ENCODE peak calls at places on chromosome 4, in ten cellular contexts. One of them, this sample, is unnamed.

GRCh38 chr4:43846111-43846587 is 602.5 kb downstream of the KCTD8 start:
- DNase-seq in colonic mucosa: no peak
- DNase-seq in tibial artery: no peak
- DNase-seq in cardiac fibroblast: no peak
- DNase-seq in fibroblast of pulmonary artery: no peak
- DNase-seq in ovary: no peak
- DNase-seq in foreskin fibroblast: no peak
- DNase-seq in A673: no peak
- DNase-seq in nephron progenitor cell: no peak
- DNase-seq in fibroblast of mammary gland: no peak
- DNase-seq in this sample: no peak

GRCh38 chr4:43163101-43163792 is 270.7 kb downstream of the GRXCR1 start:
- DNase-seq in ovary: no peak
- DNase-seq in fibroblast of pulmonary artery: no peak
- DNase-seq in foreskin fibroblast: no peak
- DNase-seq in colonic mucosa: no peak
- DNase-seq in A673: no peak
- DNase-seq in nephron progenitor cell: no peak
- DNase-seq in tibial artery: no peak
- DNase-seq in cardiac fibroblast: no peak
- DNase-seq in fibroblast of mammary gland: no peak
- DNase-seq in this sample: no peak

GRCh38 chr4:32858971-32859370 is 2138.8 kb downstream of the PCDH7 start:
- DNase-seq in fibroblast of mammary gland: peak; percentile 94
- DNase-seq in nephron progenitor cell: no peak
- DNase-seq in cardiac fibroblast: peak; percentile 49
- DNase-seq in fibroblast of pulmonary artery: peak; percentile 67
- DNase-seq in A673: peak; percentile 7
- DNase-seq in colonic mucosa: no peak
- DNase-seq in ovary: no peak
- DNase-seq in tibial artery: no peak
- DNase-seq in foreskin fibroblast: peak; percentile 72
- DNase-seq in this sample: peak; percentile 96

GRCh38 chr4:75848891-75849290 is 53.4 kb downstream of the PPEF2 start:
- DNase-seq in cardiac fibroblast: peak; percentile 70
- DNase-seq in colonic mucosa: no peak
- DNase-seq in ovary: no peak
- DNase-seq in tibial artery: no peak
- DNase-seq in nephron progenitor cell: no peak
- DNase-seq in foreskin fibroblast: no peak
- DNase-seq in fibroblast of mammary gland: peak; percentile 69
- DNase-seq in fibroblast of pulmonary artery: peak; percentile 38
- DNase-seq in A673: no peak
- DNase-seq in this sample: no peak

GRCh38 chr4:4461850-4462249 is 74.9 kb downstream of the NSG1 start:
- DNase-seq in nephron progenitor cell: no peak
- DNase-seq in ovary: no peak
- DNase-seq in cardiac fibroblast: no peak
- DNase-seq in foreskin fibroblast: no peak
- DNase-seq in colonic mucosa: no peak
- DNase-seq in fibroblast of mammary gland: no peak
- DNase-seq in fibroblast of pulmonary artery: no peak
- DNase-seq in A673: no peak
- DNase-seq in tibial artery: no peak
- DNase-seq in this sample: no peak

GRCh38 chr4:85512446-85513205 is 37.7 kb downstream of the ARHGAP24 start:
- DNase-seq in cardiac fibroblast: no peak
- DNase-seq in fibroblast of pulmonary artery: no peak
- DNase-seq in tibial artery: no peak
- DNase-seq in fibroblast of mammary gland: peak; percentile 43
- DNase-seq in A673: no peak
- DNase-seq in nephron progenitor cell: no peak
- DNase-seq in foreskin fibroblast: no peak
- DNase-seq in ovary: no peak
- DNase-seq in colonic mucosa: no peak
- DNase-seq in this sample: no peak

GRCh38 chr4:83114576-83114975 is at the start of gene PLAC8:
- DNase-seq in fibroblast of mammary gland: no peak
- DNase-seq in ovary: no peak
- DNase-seq in foreskin fibroblast: no peak
- DNase-seq in tibial artery: no peak
- DNase-seq in A673: no peak
- DNase-seq in fibroblast of pulmonary artery: no peak
- DNase-seq in cardiac fibroblast: no peak
- DNase-seq in nephron progenitor cell: no peak
- DNase-seq in colonic mucosa: peak; percentile 77
- DNase-seq in this sample: peak; percentile 82

GRCh38 chr4:95889662-95890061 is 49.8 kb downstream of the PDHA2 start:
- DNase-seq in ovary: no peak
- DNase-seq in fibroblast of pulmonary artery: peak; percentile 50
- DNase-seq in cardiac fibroblast: peak; percentile 32
- DNase-seq in fibroblast of mammary gland: no peak
- DNase-seq in A673: no peak
- DNase-seq in nephron progenitor cell: peak; percentile 26
- DNase-seq in tibial artery: no peak
- DNase-seq in foreskin fibroblast: no peak
- DNase-seq in colonic mucosa: no peak
- DNase-seq in this sample: peak; percentile 61

GRCh38 chr4:15438939-15439524 is 11.2 kb downstream of the C1QTNF7 start:
- DNase-seq in fibroblast of mammary gland: peak; percentile 63
- DNase-seq in A673: no peak
- DNase-seq in tibial artery: no peak
- DNase-seq in ovary: no peak
- DNase-seq in nephron progenitor cell: no peak
- DNase-seq in foreskin fibroblast: peak; percentile 34
- DNase-seq in colonic mucosa: no peak
- DNase-seq in cardiac fibroblast: peak; percentile 52
- DNase-seq in fibroblast of pulmonary artery: no peak
- DNase-seq in this sample: peak; percentile 62

GRCh38 chr4:69689530-69690111 is 36.6 kb upstream of the UGT2A1 start:
- DNase-seq in fibroblast of mammary gland: peak; percentile 66
- DNase-seq in colonic mucosa: no peak
- DNase-seq in fibroblast of pulmonary artery: peak; percentile 79
- DNase-seq in ovary: no peak
- DNase-seq in A673: peak; percentile 58
- DNase-seq in nephron progenitor cell: no peak
- DNase-seq in cardiac fibroblast: peak; percentile 70
- DNase-seq in tibial artery: no peak
- DNase-seq in foreskin fibroblast: no peak
- DNase-seq in this sample: peak; percentile 50

GRCh38 chr4:169027663-169028062 is 17.6 kb upstream of the CBR4 start:
- DNase-seq in fibroblast of mammary gland: no peak
- DNase-seq in A673: no peak
- DNase-seq in foreskin fibroblast: no peak
- DNase-seq in nephron progenitor cell: no peak
- DNase-seq in colonic mucosa: no peak
- DNase-seq in cardiac fibroblast: no peak
- DNase-seq in ovary: no peak
- DNase-seq in tibial artery: no peak
- DNase-seq in fibroblast of pulmonary artery: no peak
- DNase-seq in this sample: no peak

GRCh38 chr4:83362492-83363329 is 28.1 kb upstream of the HPSE start:
- DNase-seq in cardiac fibroblast: peak; percentile 61
- DNase-seq in fibroblast of mammary gland: peak; percentile 62
- DNase-seq in foreskin fibroblast: peak; percentile 15
- DNase-seq in nephron progenitor cell: no peak
- DNase-seq in fibroblast of pulmonary artery: peak; percentile 64
- DNase-seq in colonic mucosa: peak; percentile 48
- DNase-seq in tibial artery: no peak
- DNase-seq in ovary: no peak
- DNase-seq in A673: peak; percentile 32
- DNase-seq in this sample: peak; percentile 50

GRCh38 chr4:38990241-38990640 is 42.0 kb downstream of the TMEM156 start:
- DNase-seq in ovary: no peak
- DNase-seq in foreskin fibroblast: no peak
- DNase-seq in cardiac fibroblast: no peak
- DNase-seq in fibroblast of mammary gland: no peak
- DNase-seq in A673: no peak
- DNase-seq in nephron progenitor cell: no peak
- DNase-seq in fibroblast of pulmonary artery: no peak
- DNase-seq in colonic mucosa: no peak
- DNase-seq in tibial artery: no peak
- DNase-seq in this sample: no peak

GRCh38 chr4:38368612-38369011 is 295.4 kb upstream of the KLF3 start:
- DNase-seq in ovary: no peak
- DNase-seq in foreskin fibroblast: no peak
- DNase-seq in cardiac fibroblast: peak; percentile 30
- DNase-seq in colonic mucosa: no peak
- DNase-seq in A673: peak; percentile 33
- DNase-seq in fibroblast of mammary gland: peak; percentile 51
- DNase-seq in fibroblast of pulmonary artery: peak; percentile 66
- DNase-seq in nephron progenitor cell: no peak
- DNase-seq in tibial artery: no peak
- DNase-seq in this sample: peak; percentile 47

GRCh38 chr4:3802571-3803474 is 36.6 kb downstream of the ADRA2C start:
- DNase-seq in foreskin fibroblast: no peak
- DNase-seq in colonic mucosa: no peak
- DNase-seq in fibroblast of mammary gland: no peak
- DNase-seq in A673: peak; percentile 34
- DNase-seq in nephron progenitor cell: no peak
- DNase-seq in cardiac fibroblast: no peak
- DNase-seq in tibial artery: no peak
- DNase-seq in fibroblast of pulmonary artery: no peak
- DNase-seq in ovary: no peak
- DNase-seq in this sample: no peak

GRCh38 chr4:126583509-126583908 is 1049.2 kb upstream of the INTU start:
- DNase-seq in fibroblast of pulmonary artery: peak; percentile 52
- DNase-seq in ovary: no peak
- DNase-seq in tibial artery: no peak
- DNase-seq in foreskin fibroblast: peak; percentile 3
- DNase-seq in nephron progenitor cell: no peak
- DNase-seq in fibroblast of mammary gland: peak; percentile 30
- DNase-seq in colonic mucosa: no peak
- DNase-seq in cardiac fibroblast: peak; percentile 43
- DNase-seq in A673: peak; percentile 59
- DNase-seq in this sample: peak; percentile 65
- TF ChIP-seq CTCF in fibroblast of pulmonary artery: peak; percentile 60
- TF ChIP-seq CTCF in ovary: no peak
- TF ChIP-seq CTCF in tibial artery: no peak
- TF ChIP-seq CTCF in foreskin fibroblast: peak; percentile 39
- TF ChIP-seq CTCF in nephron progenitor cell: no peak
- TF ChIP-seq CTCF in fibroblast of mammary gland: peak; percentile 49
- TF ChIP-seq CTCF in colonic mucosa: no peak
- TF ChIP-seq CTCF in cardiac fibroblast: peak; percentile 45
- TF ChIP-seq CTCF in A673: peak; percentile 47
- TF ChIP-seq CTCF in this sample: peak; percentile 72

GRCh38 chr4:16627999-16628398 is 270.4 kb downstream of the LDB2 start:
- DNase-seq in A673: no peak
- DNase-seq in cardiac fibroblast: peak; percentile 95
- DNase-seq in fibroblast of mammary gland: peak; percentile 96
- DNase-seq in tibial artery: no peak
- DNase-seq in nephron progenitor cell: no peak
- DNase-seq in foreskin fibroblast: peak; percentile 83
- DNase-seq in ovary: no peak
- DNase-seq in colonic mucosa: no peak
- DNase-seq in fibroblast of pulmonary artery: peak; percentile 96
- DNase-seq in this sample: peak; percentile 55

DNA sequence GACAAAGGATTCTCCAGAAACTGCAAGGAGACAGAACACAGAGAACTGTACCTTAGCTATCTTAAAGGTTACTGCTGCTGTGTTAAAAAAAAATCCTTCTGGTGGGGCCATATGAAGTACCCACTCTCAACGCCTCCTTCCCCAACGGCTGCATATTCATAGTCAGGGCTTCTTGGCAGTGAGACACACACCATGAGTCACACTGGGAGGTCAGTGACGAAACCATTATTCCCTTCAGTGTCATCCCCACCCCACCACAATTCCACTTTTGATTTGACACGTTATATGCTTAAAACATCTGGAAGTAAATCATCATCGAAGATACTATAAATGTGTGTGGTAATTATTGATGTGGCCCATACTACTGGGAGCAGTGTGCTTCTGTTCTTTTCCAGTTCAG is 271.5 kb downstream of the LDB2 start:
- DNase-seq in A673: peak; percentile 68
- DNase-seq in foreskin fibroblast: peak; percentile 93
- DNase-seq in fibroblast of pulmonary artery: peak; percentile 96
- DNase-seq in cardiac fibroblast: peak; percentile 95
- DNase-seq in tibial artery: no peak
- DNase-seq in nephron progenitor cell: no peak
- DNase-seq in colonic mucosa: no peak
- DNase-seq in ovary: peak; percentile 27
- DNase-seq in fibroblast of mammary gland: peak; percentile 99
- DNase-seq in this sample: peak; percentile 63
- TF ChIP-seq CTCF in A673: no peak
- TF ChIP-seq CTCF in foreskin fibroblast: no peak
- TF ChIP-seq CTCF in fibroblast of pulmonary artery: no peak
- TF ChIP-seq CTCF in cardiac fibroblast: no peak
- TF ChIP-seq CTCF in tibial artery: no peak
- TF ChIP-seq CTCF in nephron progenitor cell: no peak
- TF ChIP-seq CTCF in colonic mucosa: no peak
- TF ChIP-seq CTCF in ovary: no peak
- TF ChIP-seq CTCF in fibroblast of mammary gland: no peak
- TF ChIP-seq CTCF in this sample: no peak

GRCh38 chr4:10074767-10075105 is 41.9 kb downstream of the WDR1 start:
- DNase-seq in A673: peak; percentile 19
- DNase-seq in tibial artery: peak; percentile 61
- DNase-seq in cardiac fibroblast: peak; percentile 75
- DNase-seq in ovary: no peak
- DNase-seq in nephron progenitor cell: no peak
- DNase-seq in foreskin fibroblast: peak; percentile 47
- DNase-seq in fibroblast of pulmonary artery: peak; percentile 64
- DNase-seq in fibroblast of mammary gland: peak; percentile 68
- DNase-seq in colonic mucosa: no peak
- DNase-seq in this sample: peak; percentile 68
- TF ChIP-seq CTCF in A673: peak; percentile 46
- TF ChIP-seq CTCF in tibial artery: peak; percentile 25
- TF ChIP-seq CTCF in cardiac fibroblast: peak; percentile 70
- TF ChIP-seq CTCF in ovary: no peak
- TF ChIP-seq CTCF in nephron progenitor cell: peak; percentile 7
- TF ChIP-seq CTCF in foreskin fibroblast: peak; percentile 57
- TF ChIP-seq CTCF in fibroblast of pulmonary artery: peak; percentile 56
- TF ChIP-seq CTCF in fibroblast of mammary gland: peak; percentile 69
- TF ChIP-seq CTCF in colonic mucosa: no peak
- TF ChIP-seq CTCF in this sample: peak; percentile 73

GRCh38 chr4:122604146-122604545 is 16.7 kb downstream of the IL21 start:
- DNase-seq in fibroblast of mammary gland: no peak
- DNase-seq in fibroblast of pulmonary artery: no peak
- DNase-seq in foreskin fibroblast: no peak
- DNase-seq in tibial artery: no peak
- DNase-seq in nephron progenitor cell: peak; percentile 4
- DNase-seq in colonic mucosa: no peak
- DNase-seq in ovary: no peak
- DNase-seq in cardiac fibroblast: no peak
- DNase-seq in A673: no peak
- DNase-seq in this sample: peak; percentile 15

GRCh38 chr4:122606364-122607043 is 14.4 kb downstream of the IL21 start:
- DNase-seq in ovary: no peak
- DNase-seq in foreskin fibroblast: no peak
- DNase-seq in fibroblast of pulmonary artery: no peak
- DNase-seq in A673: peak; percentile 17
- DNase-seq in fibroblast of mammary gland: no peak
- DNase-seq in tibial artery: no peak
- DNase-seq in nephron progenitor cell: peak; percentile 36
- DNase-seq in cardiac fibroblast: no peak
- DNase-seq in colonic mucosa: no peak
- DNase-seq in this sample: no peak

GRCh38 chr4:122603156-122603574 is 17.7 kb downstream of the IL21 start:
- DNase-seq in nephron progenitor cell: no peak
- DNase-seq in foreskin fibroblast: no peak
- DNase-seq in ovary: no peak
- DNase-seq in fibroblast of mammary gland: no peak
- DNase-seq in cardiac fibroblast: no peak
- DNase-seq in fibroblast of pulmonary artery: no peak
- DNase-seq in colonic mucosa: no peak
- DNase-seq in A673: no peak
- DNase-seq in tibial artery: no peak
- DNase-seq in this sample: peak; percentile 38

GRCh38 chr4:122602277-122603142 is 18.4 kb downstream of the IL21 start:
- DNase-seq in tibial artery: no peak
- DNase-seq in nephron progenitor cell: no peak
- DNase-seq in cardiac fibroblast: peak; percentile 76
- DNase-seq in colonic mucosa: no peak
- DNase-seq in A673: peak; percentile 64
- DNase-seq in fibroblast of pulmonary artery: peak; percentile 70
- DNase-seq in fibroblast of mammary gland: peak; percentile 71
- DNase-seq in ovary: peak; percentile 17
- DNase-seq in foreskin fibroblast: peak; percentile 30
- DNase-seq in this sample: peak; percentile 64
- TF ChIP-seq CTCF in tibial artery: peak; percentile 26
- TF ChIP-seq CTCF in nephron progenitor cell: no peak
- TF ChIP-seq CTCF in cardiac fibroblast: peak; percentile 29
- TF ChIP-seq CTCF in colonic mucosa: peak; percentile 25
- TF ChIP-seq CTCF in A673: peak; percentile 58
- TF ChIP-seq CTCF in fibroblast of pulmonary artery: peak; percentile 53
- TF ChIP-seq CTCF in fibroblast of mammary gland: peak; percentile 53
- TF ChIP-seq CTCF in ovary: no peak
- TF ChIP-seq CTCF in foreskin fibroblast: peak; percentile 46
- TF ChIP-seq CTCF in this sample: peak; percentile 52

This sample was measured in epithelial cell of esophagus.